ENCODE peak calls at places on chromosomes 12 and 14, in ten cellular contexts. One of them, this sample, is unnamed.

GRCh38 chr12:5997260-5997659 is 52.2 kb upstream of the ANO2 start:
- DNase-seq in neuronal stem cell: no peak
- DNase-seq in adipocyte: no peak
- DNase-seq in kidney: no peak
- DNase-seq in ovary: no peak
- DNase-seq in body of pancreas: no peak
- DNase-seq in left ventricle myocardium inferior: no peak
- DNase-seq in right cardiac atrium: no peak
- DNase-seq in aorta: no peak
- DNase-seq in ascending aorta: no peak
- DNase-seq in this sample: no peak

GRCh38 chr14:60753264-60754126 is 18.9 kb downstream of the MNAT1 start:
- DNase-seq in kidney: no peak
- DNase-seq in body of pancreas: no peak
- DNase-seq in left ventricle myocardium inferior: no peak
- DNase-seq in ovary: no peak
- DNase-seq in right cardiac atrium: no peak
- DNase-seq in ascending aorta: no peak
- DNase-seq in aorta: no peak
- DNase-seq in neuronal stem cell: no peak
- DNase-seq in adipocyte: no peak
- DNase-seq in this sample: peak; percentile 29

GRCh38 chr12:58346032-58346632 is 404.8 kb downstream of the ATP23 start:
- DNase-seq in kidney: no peak
- DNase-seq in ovary: no peak
- DNase-seq in left ventricle myocardium inferior: no peak
- DNase-seq in aorta: no peak
- DNase-seq in neuronal stem cell: peak; percentile 30
- DNase-seq in ascending aorta: no peak
- DNase-seq in right cardiac atrium: no peak
- DNase-seq in adipocyte: peak; percentile 86
- DNase-seq in body of pancreas: no peak
- DNase-seq in this sample: no peak

GRCh38 chr14:98835051-98835824 is 436.8 kb downstream of the BCL11B start:
- DNase-seq in body of pancreas: no peak
- DNase-seq in ascending aorta: no peak
- DNase-seq in right cardiac atrium: no peak
- DNase-seq in aorta: no peak
- DNase-seq in kidney: no peak
- DNase-seq in ovary: no peak
- DNase-seq in neuronal stem cell: no peak
- DNase-seq in adipocyte: no peak
- DNase-seq in left ventricle myocardium inferior: no peak
- DNase-seq in this sample: no peak

GRCh38 chr12:129379076-129379804 is 524.6 kb downstream of the TMEM132D start:
- DNase-seq in ascending aorta: no peak
- DNase-seq in neuronal stem cell: no peak
- DNase-seq in left ventricle myocardium inferior: no peak
- DNase-seq in kidney: no peak
- DNase-seq in right cardiac atrium: no peak
- DNase-seq in aorta: no peak
- DNase-seq in adipocyte: no peak
- DNase-seq in ovary: no peak
- DNase-seq in body of pancreas: no peak
- DNase-seq in this sample: no peak

GRCh38 chr14:31232081-31232480 is 24.5 kb upstream of the HECTD1 start:
- DNase-seq in ascending aorta: no peak
- DNase-seq in ovary: no peak
- DNase-seq in body of pancreas: no peak
- DNase-seq in neuronal stem cell: no peak
- DNase-seq in right cardiac atrium: no peak
- DNase-seq in kidney: no peak
- DNase-seq in aorta: no peak
- DNase-seq in left ventricle myocardium inferior: no peak
- DNase-seq in adipocyte: no peak
- DNase-seq in this sample: no peak

GRCh38 chr14:89920041-89920440 is 34.5 kb downstream of the EFCAB11 start:
- DNase-seq in ascending aorta: no peak
- DNase-seq in kidney: no peak
- DNase-seq in adipocyte: peak; percentile 64
- DNase-seq in ovary: no peak
- DNase-seq in aorta: no peak
- DNase-seq in neuronal stem cell: no peak
- DNase-seq in body of pancreas: no peak
- DNase-seq in left ventricle myocardium inferior: no peak
- DNase-seq in right cardiac atrium: no peak
- DNase-seq in this sample: no peak

GRCh38 chr12:95882873-95883272 is 24.1 kb downstream of the SNRPF start:
- DNase-seq in kidney: no peak
- DNase-seq in body of pancreas: no peak
- DNase-seq in right cardiac atrium: no peak
- DNase-seq in ovary: no peak
- DNase-seq in adipocyte: no peak
- DNase-seq in left ventricle myocardium inferior: no peak
- DNase-seq in neuronal stem cell: no peak
- DNase-seq in ascending aorta: no peak
- DNase-seq in aorta: no peak
- DNase-seq in this sample: no peak

GRCh38 chr14:58814476-58814875 is 176.7 kb downstream of the DACT1 start:
- DNase-seq in ascending aorta: no peak
- DNase-seq in adipocyte: no peak
- DNase-seq in ovary: no peak
- DNase-seq in neuronal stem cell: no peak
- DNase-seq in body of pancreas: no peak
- DNase-seq in kidney: no peak
- DNase-seq in right cardiac atrium: no peak
- DNase-seq in left ventricle myocardium inferior: no peak
- DNase-seq in aorta: no peak
- DNase-seq in this sample: no peak

GRCh38 chr12:93146278-93146939 is 217.3 kb upstream of the EEA1 start:
- DNase-seq in left ventricle myocardium inferior: no peak
- DNase-seq in kidney: peak; percentile 82
- DNase-seq in body of pancreas: no peak
- DNase-seq in right cardiac atrium: peak; percentile 33
- DNase-seq in ovary: no peak
- DNase-seq in aorta: no peak
- DNase-seq in adipocyte: no peak
- DNase-seq in neuronal stem cell: no peak
- DNase-seq in ascending aorta: no peak
- DNase-seq in this sample: no peak

GRCh38 chr14:100149789-100150611 is 9.4 kb downstream of the DEGS2 start:
- DNase-seq in adipocyte: no peak
- DNase-seq in right cardiac atrium: no peak
- DNase-seq in aorta: peak; percentile 64
- DNase-seq in ascending aorta: no peak
- DNase-seq in kidney: no peak
- DNase-seq in left ventricle myocardium inferior: no peak
- DNase-seq in neuronal stem cell: no peak
- DNase-seq in body of pancreas: peak; percentile 67
- DNase-seq in ovary: no peak
- DNase-seq in this sample: no peak

GRCh38 chr12:124404162-124404561 is 109.3 kb downstream of the RFLNA start:
- DNase-seq in ascending aorta: no peak
- DNase-seq in kidney: no peak
- DNase-seq in right cardiac atrium: no peak
- DNase-seq in body of pancreas: no peak
- DNase-seq in adipocyte: no peak
- DNase-seq in aorta: no peak
- DNase-seq in left ventricle myocardium inferior: no peak
- DNase-seq in ovary: peak; percentile 61
- DNase-seq in neuronal stem cell: no peak
- DNase-seq in this sample: no peak

GRCh38 chr12:14239350-14239934 is 126.0 kb upstream of the ATF7IP start:
- DNase-seq in left ventricle myocardium inferior: no peak
- DNase-seq in body of pancreas: peak; percentile 18
- DNase-seq in ascending aorta: no peak
- DNase-seq in kidney: no peak
- DNase-seq in right cardiac atrium: peak; percentile 64
- DNase-seq in aorta: no peak
- DNase-seq in adipocyte: peak; percentile 52
- DNase-seq in ovary: no peak
- DNase-seq in neuronal stem cell: no peak
- DNase-seq in this sample: no peak

GRCh38 chr12:21551811-21552469 is 25.8 kb downstream of the SPX start:
- DNase-seq in adipocyte: peak; percentile 5
- DNase-seq in ascending aorta: no peak
- DNase-seq in aorta: no peak
- DNase-seq in left ventricle myocardium inferior: no peak
- DNase-seq in neuronal stem cell: no peak
- DNase-seq in kidney: no peak
- DNase-seq in body of pancreas: no peak
- DNase-seq in ovary: no peak
- DNase-seq in right cardiac atrium: no peak
- DNase-seq in this sample: no peak

DNA sequence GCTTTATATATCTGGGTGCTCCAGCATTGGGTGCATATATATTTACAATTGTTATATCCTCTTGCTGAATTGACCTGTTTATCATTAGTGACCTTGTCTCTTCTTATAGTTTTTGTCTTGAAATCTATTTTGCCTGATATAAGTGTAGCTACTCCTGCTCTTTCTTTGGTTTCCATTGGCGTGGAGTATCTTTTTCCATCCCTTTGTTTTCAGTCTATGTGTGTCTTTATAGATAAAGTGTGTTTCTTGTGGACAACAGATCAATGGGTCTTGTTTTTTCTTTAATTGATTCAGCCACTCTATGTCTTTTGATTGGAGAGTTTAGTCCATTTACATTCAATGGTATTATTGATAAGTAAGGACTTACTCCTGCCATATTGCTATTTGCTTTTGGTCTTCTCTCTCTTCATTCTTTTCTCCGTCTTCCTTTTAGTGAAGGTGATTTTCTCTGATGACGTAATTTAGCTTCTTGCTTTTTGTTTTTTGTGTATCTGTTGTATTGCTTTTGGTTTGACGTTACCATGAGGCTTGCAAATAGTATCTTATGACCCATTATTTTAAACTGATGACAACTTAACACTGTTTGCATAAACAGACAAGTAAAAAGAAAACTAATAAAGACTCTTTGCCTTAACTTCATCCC is 347.6 kb downstream of the TMEM121 start:
- DNase-seq in ascending aorta: no peak
- DNase-seq in ovary: no peak
- DNase-seq in adipocyte: no peak
- DNase-seq in right cardiac atrium: no peak
- DNase-seq in aorta: no peak
- DNase-seq in body of pancreas: no peak
- DNase-seq in kidney: no peak
- DNase-seq in left ventricle myocardium inferior: no peak
- DNase-seq in neuronal stem cell: no peak
- DNase-seq in this sample: no peak
- H3K9me3 ChIP-seq in ascending aorta: no peaks in the 10 kb centered on the region
- H3K9me3 ChIP-seq in ovary: no peaks in the 10 kb centered on the region
- H3K9me3 ChIP-seq in adipocyte: no peaks in the 10 kb centered on the region
- H3K9me3 ChIP-seq in right cardiac atrium: no peaks in the 10 kb centered on the region
- H3K9me3 ChIP-seq in aorta: no peaks in the 10 kb centered on the region
- H3K9me3 ChIP-seq in body of pancreas: no peaks in the 10 kb centered on the region
- H3K9me3 ChIP-seq in kidney: no peaks in the 10 kb centered on the region
- H3K9me3 ChIP-seq in left ventricle myocardium inferior: no peaks in the 10 kb centered on the region
- H3K9me3 ChIP-seq in neuronal stem cell: no peaks in the 10 kb centered on the region
- H3K9me3 ChIP-seq in this sample: no peaks in the 10 kb centered on the region

DNA sequence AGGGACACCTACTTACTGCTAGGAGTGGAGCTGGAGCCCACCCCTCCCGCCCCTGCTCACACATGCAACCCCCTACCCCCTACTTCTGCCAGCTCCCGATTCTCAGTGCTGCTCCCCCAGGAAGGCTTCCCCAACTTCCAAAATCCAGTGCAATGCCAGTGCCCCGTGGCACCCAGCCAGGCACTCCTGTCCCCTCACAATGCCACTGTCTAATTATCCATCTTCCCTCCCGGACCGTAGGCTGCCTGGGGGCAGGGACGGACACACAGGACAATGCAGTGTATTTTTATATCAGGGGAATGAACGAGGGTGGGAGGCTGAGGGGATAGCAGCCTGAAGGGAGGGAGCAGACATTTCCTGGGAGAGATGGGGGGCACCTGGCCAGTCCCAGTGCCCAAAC is 12.4 kb downstream of the OTUB2 start:
- DNase-seq in ascending aorta: no peak
- DNase-seq in adipocyte: no peak
- DNase-seq in right cardiac atrium: no peak
- DNase-seq in kidney: no peak
- DNase-seq in ovary: no peak
- DNase-seq in aorta: peak; percentile 61
- DNase-seq in left ventricle myocardium inferior: no peak
- DNase-seq in body of pancreas: no peak
- DNase-seq in neuronal stem cell: no peak
- DNase-seq in this sample: no peak
- H3K9me3 ChIP-seq in ascending aorta: no peaks in the 10 kb centered on the region
- H3K9me3 ChIP-seq in adipocyte: peaks cover 2% of the 10 kb centered on the region
- H3K9me3 ChIP-seq in right cardiac atrium: no peaks in the 10 kb centered on the region
- H3K9me3 ChIP-seq in kidney: no peaks in the 10 kb centered on the region
- H3K9me3 ChIP-seq in ovary: no peaks in the 10 kb centered on the region
- H3K9me3 ChIP-seq in aorta: no peaks in the 10 kb centered on the region
- H3K9me3 ChIP-seq in left ventricle myocardium inferior: no peaks in the 10 kb centered on the region
- H3K9me3 ChIP-seq in body of pancreas: no peaks in the 10 kb centered on the region
- H3K9me3 ChIP-seq in neuronal stem cell: peaks cover 4% of the 10 kb centered on the region
- H3K9me3 ChIP-seq in this sample: no peaks in the 10 kb centered on the region

DNA sequence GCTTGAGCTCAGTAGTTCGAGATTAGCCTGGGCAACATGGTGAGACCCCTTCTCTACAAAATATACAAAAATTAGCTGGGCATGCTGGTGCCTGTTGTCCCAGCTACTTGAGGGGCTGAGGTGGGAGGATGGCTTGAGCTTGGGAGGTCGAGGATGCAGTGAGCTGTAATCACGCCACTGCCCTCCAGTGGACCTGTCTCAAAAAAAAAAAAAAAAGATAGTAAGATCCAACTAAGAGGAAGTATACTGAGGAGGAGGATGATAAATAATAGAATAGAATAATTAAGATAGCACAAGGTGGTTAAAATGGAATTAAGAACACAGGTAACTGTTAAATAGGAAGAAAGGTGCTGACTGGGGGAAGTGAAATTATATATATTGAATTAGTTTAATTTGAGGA is 37.0 kb upstream of the BAZ1A start:
- DNase-seq in left ventricle myocardium inferior: no peak
- DNase-seq in ovary: no peak
- DNase-seq in body of pancreas: no peak
- DNase-seq in aorta: no peak
- DNase-seq in ascending aorta: no peak
- DNase-seq in right cardiac atrium: no peak
- DNase-seq in adipocyte: no peak
- DNase-seq in neuronal stem cell: no peak
- DNase-seq in kidney: no peak
- DNase-seq in this sample: no peak
- H3K9me3 ChIP-seq in left ventricle myocardium inferior: no peaks in the 10 kb centered on the region
- H3K9me3 ChIP-seq in ovary: no peaks in the 10 kb centered on the region
- H3K9me3 ChIP-seq in body of pancreas: no peaks in the 10 kb centered on the region
- H3K9me3 ChIP-seq in aorta: no peaks in the 10 kb centered on the region
- H3K9me3 ChIP-seq in ascending aorta: no peaks in the 10 kb centered on the region
- H3K9me3 ChIP-seq in right cardiac atrium: no peaks in the 10 kb centered on the region
- H3K9me3 ChIP-seq in adipocyte: no peaks in the 10 kb centered on the region
- H3K9me3 ChIP-seq in neuronal stem cell: no peaks in the 10 kb centered on the region
- H3K9me3 ChIP-seq in kidney: no peaks in the 10 kb centered on the region
- H3K9me3 ChIP-seq in this sample: no peaks in the 10 kb centered on the region

DNA sequence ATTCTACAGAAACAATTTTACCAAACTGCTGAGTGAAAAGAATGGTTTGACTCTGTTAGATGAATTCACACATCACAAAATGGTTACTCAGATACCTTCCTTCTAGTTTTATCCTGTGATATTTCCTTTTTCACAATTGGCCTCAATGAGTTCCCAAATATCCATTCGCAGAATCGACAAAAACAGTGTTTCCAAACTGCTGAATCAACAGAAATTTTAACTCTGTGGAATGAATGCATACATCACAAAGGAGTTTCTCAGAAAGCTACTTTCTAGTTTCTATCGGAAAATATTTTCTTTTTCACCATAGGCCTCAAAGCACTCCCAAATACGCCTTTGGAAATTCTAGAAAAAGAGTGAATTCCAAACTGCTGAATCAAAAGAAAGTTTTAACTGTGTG is 525.0 kb downstream of the ALG10 start:
- DNase-seq in body of pancreas: no peak
- DNase-seq in left ventricle myocardium inferior: no peak
- DNase-seq in right cardiac atrium: no peak
- DNase-seq in adipocyte: no peak
- DNase-seq in neuronal stem cell: no peak
- DNase-seq in kidney: no peak
- DNase-seq in ascending aorta: no peak
- DNase-seq in aorta: no peak
- DNase-seq in ovary: no peak
- DNase-seq in this sample: no peak
- H3K9me3 ChIP-seq in body of pancreas: no peaks in the 10 kb centered on the region
- H3K9me3 ChIP-seq in left ventricle myocardium inferior: peaks cover 100% of the 10 kb centered on the region
- H3K9me3 ChIP-seq in right cardiac atrium: no peaks in the 10 kb centered on the region
- H3K9me3 ChIP-seq in adipocyte: peaks cover 93% of the 10 kb centered on the region
- H3K9me3 ChIP-seq in neuronal stem cell: peaks cover 1% of the 10 kb centered on the region
- H3K9me3 ChIP-seq in kidney: peaks cover 6% of the 10 kb centered on the region
- H3K9me3 ChIP-seq in ascending aorta: peaks cover 72% of the 10 kb centered on the region
- H3K9me3 ChIP-seq in aorta: no peaks in the 10 kb centered on the region
- H3K9me3 ChIP-seq in ovary: no peaks in the 10 kb centered on the region
- H3K9me3 ChIP-seq in this sample: no peaks in the 10 kb centered on the region

This sample was measured in effector memory CD4-positive, alpha-beta T cell.